ENCODE peak calls at places on chromosomes 7 and 10, in six cellular contexts. R is RWPE1; G is effector CD4-positive, alpha-beta T cell; B is NB4; P is Calu3; S is caudate nucleus. D is an unnamed sample.
A peak's percentile ranks its signal among the peaks of the same experiment; 100 is the strongest.

GRCh38 chr7:28955723-28956607 is 2.2 kb downstream of the TRIL start:
- DNase-seq in R (peak; percentile 63), P (peak; percentile 93), G (no peak), S (no peak), B (no peak), D (no peak)

GRCh38 chr10:88521806-88522205 is 61.3 kb downstream of the RNLS start:
- DNase-seq in S (no peak), G (no peak), B (no peak), R (no peak), P (no peak), D (no peak)

GRCh38 chr7:47792521-47793121 is 155.6 kb downstream of the PKD1L1 start:
- DNase-seq in B (peak; percentile 48), R (peak; percentile 38), P (no peak), S (no peak), G (no peak), D (no peak)

GRCh38 chr10:68301301-68301700 is 30.6 kb upstream of the HNRNPH3 start:
- DNase-seq in R (no peak), S (no peak), G (no peak), P (no peak), B (no peak), D (no peak)

GRCh38 chr10:80454526-80455460 is 683 bp downstream of the TSPAN14 start:
- DNase-seq in S (no peak), P (peak; percentile 49), R (no peak), G (no peak), B (peak; percentile 68), D (peak; percentile 43)

GRCh38 chr10:117673611-117674010 is 131.1 kb downstream of the EMX2 start:
- DNase-seq in G (no peak), S (no peak), P (no peak), R (no peak), B (no peak), D (no peak)

GRCh38 chr7:55024776-55025175 is 6.0 kb downstream of the EGFR start:
- DNase-seq in P (no peak), G (no peak), R (no peak), S (no peak), B (peak; percentile 16), D (no peak)

GRCh38 chr7:1705339-1705738 is 35.3 kb downstream of the ELFN1 start:
- DNase-seq in P (no peak), R (no peak), S (no peak), B (no peak), G (no peak), D (no peak)

GRCh38 chr7:105906690-105907089 is 30.3 kb upstream of the ATXN7L1 start:
- DNase-seq in R (no peak), G (no peak), P (no peak), B (no peak), S (no peak), D (no peak)

GRCh38 chr10:20446794-20447193 is 450.3 kb downstream of the NEBL start:
- DNase-seq in R (no peak), P (no peak), S (no peak), B (no peak), G (no peak), D (no peak)

GRCh38 chr7:4948402-4948801 is 10.6 kb downstream of the MMD2 start:
- DNase-seq in B (no peak), R (no peak), S (no peak), P (no peak), G (no peak), D (no peak)

GRCh38 chr10:71974489-71975011 is 10.4 kb downstream of the CHST3 start:
- DNase-seq in P (peak; percentile 66), B (peak; percentile 23), G (no peak), S (no peak), R (peak; percentile 85), D (peak; percentile 76)

GRCh38 chr7:98133181-98133580 is 26.5 kb downstream of the LMTK2 start:
- DNase-seq in B (peak; percentile 94), G (no peak), R (no peak), S (no peak), P (peak; percentile 5), D (peak; percentile 86)

GRCh38 chr7:2843711-2844152 is 376 bp downstream of the GNA12 start:
- DNase-seq in R (no peak), B (peak; percentile 59), P (peak; percentile 18), G (peak; percentile 16), S (no peak), D (peak; percentile 51)

GRCh38 chr7:17206354-17206905 is 92.0 kb upstream of the AHR start:
- DNase-seq in B (peak; percentile 37), S (no peak), G (no peak), R (no peak), P (peak; percentile 93), D (peak; percentile 66)

GRCh38 chr7:20793258-20793657 is 6.6 kb upstream of the SP8 start:
- DNase-seq in P (no peak), G (no peak), S (no peak), R (no peak), B (no peak), D (no peak)

D was measured in SJCRH30.